ENCODE peak calls at places on chromosomes 11 and 22, in six cellular contexts. One of them, this sample, is unnamed.

GRCh38 chr11:122664188-122664587 is 8.7 kb downstream of the UBASH3B start:
- DNase-seq in PC-9: no peak
- DNase-seq in psoas muscle: no peak
- DNase-seq in mucosa of descending colon: no peak
- DNase-seq in kidney epithelial cell: no peak
- DNase-seq in GM13976: no peak
- DNase-seq in this sample: no peak

GRCh38 chr11:58227956-58228615 is 632 bp downstream of the OR10Q1 start:
- DNase-seq in mucosa of descending colon: no peak
- DNase-seq in kidney epithelial cell: no peak
- DNase-seq in GM13976: no peak
- DNase-seq in psoas muscle: no peak
- DNase-seq in PC-9: no peak
- DNase-seq in this sample: no peak

GRCh38 chr11:45109400-45109799 is 37.0 kb upstream of the PRDM11 start:
- DNase-seq in GM13976: peak; percentile 4
- DNase-seq in kidney epithelial cell: no peak
- DNase-seq in PC-9: no peak
- DNase-seq in psoas muscle: no peak
- DNase-seq in mucosa of descending colon: no peak
- DNase-seq in this sample: no peak

GRCh38 chr11:9269492-9270030 is 4.4 kb upstream of the DENND5A start:
- DNase-seq in psoas muscle: no peak
- DNase-seq in PC-9: no peak
- DNase-seq in GM13976: no peak
- DNase-seq in mucosa of descending colon: no peak
- DNase-seq in kidney epithelial cell: no peak
- DNase-seq in this sample: no peak

GRCh38 chr11:57711414-57712255 is at the start of gene MED19:
- DNase-seq in PC-9: peak; percentile 99
- DNase-seq in psoas muscle: peak; percentile 88
- DNase-seq in mucosa of descending colon: peak; percentile 91
- DNase-seq in GM13976: peak; percentile 83
- DNase-seq in kidney epithelial cell: peak; percentile 85
- DNase-seq in this sample: peak; percentile 78

GRCh38 chr11:31492320-31492913 is 17.0 kb downstream of the IMMP1L start:
- DNase-seq in kidney epithelial cell: no peak
- DNase-seq in PC-9: no peak
- DNase-seq in GM13976: no peak
- DNase-seq in psoas muscle: no peak
- DNase-seq in mucosa of descending colon: no peak
- DNase-seq in this sample: no peak

GRCh38 chr11:61512435-61512834 is 3.9 kb downstream of the LRRC10B start:
- DNase-seq in GM13976: no peak
- DNase-seq in psoas muscle: no peak
- DNase-seq in kidney epithelial cell: no peak
- DNase-seq in PC-9: no peak
- DNase-seq in mucosa of descending colon: no peak
- DNase-seq in this sample: no peak

GRCh38 chr11:48044577-48044976 is 64.2 kb downstream of the PTPRJ start:
- DNase-seq in GM13976: no peak
- DNase-seq in psoas muscle: no peak
- DNase-seq in PC-9: no peak
- DNase-seq in kidney epithelial cell: no peak
- DNase-seq in mucosa of descending colon: no peak
- DNase-seq in this sample: no peak

GRCh38 chr11:112751312-112751711 is 209.9 kb upstream of the NCAM1 start:
- DNase-seq in mucosa of descending colon: no peak
- DNase-seq in GM13976: no peak
- DNase-seq in psoas muscle: no peak
- DNase-seq in kidney epithelial cell: no peak
- DNase-seq in PC-9: no peak
- DNase-seq in this sample: no peak

GRCh38 chr11:11535611-11536010 is 86.2 kb downstream of the GALNT18 start:
- DNase-seq in mucosa of descending colon: no peak
- DNase-seq in GM13976: no peak
- DNase-seq in PC-9: no peak
- DNase-seq in psoas muscle: no peak
- DNase-seq in kidney epithelial cell: no peak
- DNase-seq in this sample: no peak

GRCh38 chr11:33936745-33937612 is 45.1 kb upstream of the LMO2 start:
- DNase-seq in psoas muscle: peak; percentile 82
- DNase-seq in PC-9: no peak
- DNase-seq in kidney epithelial cell: no peak
- DNase-seq in GM13976: no peak
- DNase-seq in mucosa of descending colon: no peak
- DNase-seq in this sample: no peak

GRCh38 chr11:95795627-95796308 is 5.5 kb downstream of the CEP57 start:
- DNase-seq in psoas muscle: no peak
- DNase-seq in PC-9: no peak
- DNase-seq in GM13976: no peak
- DNase-seq in kidney epithelial cell: no peak
- DNase-seq in mucosa of descending colon: no peak
- DNase-seq in this sample: no peak

GRCh38 chr11:123251656-123252344 is 56.8 kb upstream of the CLMP start:
- DNase-seq in GM13976: no peak
- DNase-seq in psoas muscle: peak; percentile 79
- DNase-seq in kidney epithelial cell: no peak
- DNase-seq in mucosa of descending colon: peak; percentile 57
- DNase-seq in PC-9: no peak
- DNase-seq in this sample: no peak

GRCh38 chr22:50732681-50733080 is 5.3 kb upstream of the ACR start:
- DNase-seq in kidney epithelial cell: no peak
- DNase-seq in PC-9: no peak
- DNase-seq in mucosa of descending colon: no peak
- DNase-seq in GM13976: no peak
- DNase-seq in psoas muscle: peak; percentile 34
- DNase-seq in this sample: no peak

GRCh38 chr22:22748297-22748743 is 103.9 kb downstream of the GGTLC2 start:
- DNase-seq in GM13976: no peak
- DNase-seq in PC-9: no peak
- DNase-seq in psoas muscle: no peak
- DNase-seq in mucosa of descending colon: no peak
- DNase-seq in kidney epithelial cell: no peak
- DNase-seq in this sample: no peak

GRCh38 chr11:96264364-96264763 is 78.6 kb downstream of the MAML2 start:
- DNase-seq in GM13976: no peak
- DNase-seq in kidney epithelial cell: no peak
- DNase-seq in mucosa of descending colon: no peak
- DNase-seq in psoas muscle: no peak
- DNase-seq in PC-9: no peak
- DNase-seq in this sample: no peak

GRCh38 chr11:133787379-133788103 is 57.8 kb downstream of the SPATA19 start:
- DNase-seq in mucosa of descending colon: no peak
- DNase-seq in PC-9: no peak
- DNase-seq in GM13976: no peak
- DNase-seq in kidney epithelial cell: no peak
- DNase-seq in psoas muscle: peak; percentile 74
- DNase-seq in this sample: no peak

GRCh38 chr11:84501750-84502149 is 1125.4 kb downstream of the DLG2 start:
- DNase-seq in GM13976: no peak
- DNase-seq in PC-9: no peak
- DNase-seq in mucosa of descending colon: no peak
- DNase-seq in kidney epithelial cell: no peak
- DNase-seq in psoas muscle: no peak
- DNase-seq in this sample: no peak

GRCh38 chr22:43471606-43472135 is 59.9 kb downstream of the MPPED1 start:
- DNase-seq in psoas muscle: no peak
- DNase-seq in PC-9: no peak
- DNase-seq in GM13976: no peak
- DNase-seq in kidney epithelial cell: no peak
- DNase-seq in mucosa of descending colon: no peak
- DNase-seq in this sample: no peak

GRCh38 chr22:25137577-25138525 is 61.8 kb upstream of the CRYBB3 start:
- DNase-seq in mucosa of descending colon: no peak
- DNase-seq in GM13976: no peak
- DNase-seq in PC-9: no peak
- DNase-seq in kidney epithelial cell: no peak
- DNase-seq in psoas muscle: no peak
- DNase-seq in this sample: peak; percentile 32

GRCh38 chr11:34284836-34285235 is 73.0 kb downstream of the ABTB2 start:
- DNase-seq in kidney epithelial cell: no peak
- DNase-seq in mucosa of descending colon: no peak
- DNase-seq in PC-9: no peak
- DNase-seq in psoas muscle: no peak
- DNase-seq in GM13976: no peak
- DNase-seq in this sample: no peak

GRCh38 chr11:135027461-135027860 is 615.4 kb upstream of the B3GAT1 start:
- DNase-seq in kidney epithelial cell: peak; percentile 7
- DNase-seq in GM13976: peak; percentile 51
- DNase-seq in PC-9: no peak
- DNase-seq in psoas muscle: no peak
- DNase-seq in mucosa of descending colon: no peak
- DNase-seq in this sample: no peak

GRCh38 chr22:35604671-35605457 is 12.3 kb downstream of the MB start:
- DNase-seq in psoas muscle: no peak
- DNase-seq in GM13976: no peak
- DNase-seq in PC-9: peak; percentile 99
- DNase-seq in kidney epithelial cell: no peak
- DNase-seq in mucosa of descending colon: no peak
- DNase-seq in this sample: no peak

GRCh38 chr11:57322881-57323467 is 1.8 kb downstream of the TNKS1BP1 start:
- DNase-seq in psoas muscle: peak; percentile 36
- DNase-seq in PC-9: no peak
- DNase-seq in GM13976: no peak
- DNase-seq in mucosa of descending colon: no peak
- DNase-seq in kidney epithelial cell: no peak
- DNase-seq in this sample: no peak

GRCh38 chr22:22021160-22021750 is 38.7 kb upstream of the TOP3B start:
- DNase-seq in kidney epithelial cell: no peak
- DNase-seq in mucosa of descending colon: no peak
- DNase-seq in PC-9: no peak
- DNase-seq in psoas muscle: no peak
- DNase-seq in GM13976: no peak
- DNase-seq in this sample: no peak

GRCh38 chr11:121655481-121656332 is 202.9 kb upstream of the SORL1-AS1 start:
- DNase-seq in kidney epithelial cell: peak; percentile 50
- DNase-seq in GM13976: peak; percentile 91
- DNase-seq in mucosa of descending colon: peak; percentile 80
- DNase-seq in psoas muscle: peak; percentile 93
- DNase-seq in PC-9: peak; percentile 58
- DNase-seq in this sample: peak; percentile 85

GRCh38 chr11:118311518-118311917 is 7.0 kb downstream of the CD3E start:
- DNase-seq in GM13976: no peak
- DNase-seq in kidney epithelial cell: no peak
- DNase-seq in PC-9: no peak
- DNase-seq in mucosa of descending colon: no peak
- DNase-seq in psoas muscle: no peak
- DNase-seq in this sample: no peak

GRCh38 chr22:35605787-35606492 is 11.2 kb downstream of the MB start:
- DNase-seq in PC-9: no peak
- DNase-seq in psoas muscle: no peak
- DNase-seq in mucosa of descending colon: no peak
- DNase-seq in GM13976: no peak
- DNase-seq in kidney epithelial cell: no peak
- DNase-seq in this sample: no peak

GRCh38 chr11:7573558-7574296 is 59.9 kb downstream of the PPFIBP2 start:
- DNase-seq in GM13976: no peak
- DNase-seq in PC-9: peak; percentile 56
- DNase-seq in psoas muscle: no peak
- DNase-seq in mucosa of descending colon: peak; percentile 82
- DNase-seq in kidney epithelial cell: no peak
- DNase-seq in this sample: no peak

GRCh38 chr11:66976048-66976467 is 954 bp downstream of the C11orf86 start:
- DNase-seq in kidney epithelial cell: no peak
- DNase-seq in PC-9: no peak
- DNase-seq in psoas muscle: no peak
- DNase-seq in GM13976: peak; percentile 63
- DNase-seq in mucosa of descending colon: no peak
- DNase-seq in this sample: peak; percentile 56
- TF ChIP-seq CTCF in kidney epithelial cell: peak; percentile 83
- TF ChIP-seq CTCF in PC-9: peak; percentile 91
- TF ChIP-seq CTCF in psoas muscle: peak; percentile 41
- TF ChIP-seq CTCF in GM13976: no peak
- TF ChIP-seq CTCF in mucosa of descending colon: no peak
- TF ChIP-seq CTCF in this sample: peak; percentile 57

DNA sequence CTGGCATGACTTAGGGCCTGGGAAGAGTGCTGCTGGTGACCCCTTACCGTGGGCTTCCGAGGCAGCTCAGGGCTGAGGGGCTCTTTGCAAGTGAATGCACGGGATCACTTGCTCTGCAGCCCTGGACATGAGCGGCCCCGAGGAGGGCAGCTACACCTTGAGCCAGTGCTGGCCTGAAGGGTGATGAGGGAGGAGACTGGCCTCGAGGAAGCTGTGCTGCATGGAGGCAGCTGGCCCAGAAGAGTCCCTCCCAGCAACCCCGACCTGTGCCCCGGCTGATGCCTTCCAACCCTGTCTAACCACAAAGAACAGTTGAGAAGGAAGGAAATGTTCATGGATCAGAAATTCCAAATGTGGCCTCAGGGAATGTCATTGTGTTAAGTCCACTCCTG is 45.2 kb downstream of the TBX1 start:
- DNase-seq in kidney epithelial cell: peak; percentile 12
- DNase-seq in PC-9: peak; percentile 83
- DNase-seq in GM13976: no peak
- DNase-seq in mucosa of descending colon: no peak
- DNase-seq in psoas muscle: peak; percentile 36
- DNase-seq in this sample: no peak
- TF ChIP-seq CTCF in kidney epithelial cell: no peak
- TF ChIP-seq CTCF in PC-9: no peak
- TF ChIP-seq CTCF in GM13976: no peak
- TF ChIP-seq CTCF in mucosa of descending colon: no peak
- TF ChIP-seq CTCF in psoas muscle: no peak
- TF ChIP-seq CTCF in this sample: no peak

GRCh38 chr11:76836613-76837291 is 24.0 kb upstream of the ACER3 start:
- DNase-seq in psoas muscle: no peak
- DNase-seq in kidney epithelial cell: no peak
- DNase-seq in GM13976: no peak
- DNase-seq in PC-9: no peak
- DNase-seq in mucosa of descending colon: no peak
- DNase-seq in this sample: no peak
- TF ChIP-seq CTCF in psoas muscle: no peak
- TF ChIP-seq CTCF in kidney epithelial cell: no peak
- TF ChIP-seq CTCF in GM13976: no peak
- TF ChIP-seq CTCF in PC-9: no peak
- TF ChIP-seq CTCF in mucosa of descending colon: no peak
- TF ChIP-seq CTCF in this sample: no peak

GRCh38 chr11:59810911-59811259 is 307 bp upstream of the MRPL16 start:
- DNase-seq in PC-9: no peak
- DNase-seq in GM13976: no peak
- DNase-seq in mucosa of descending colon: no peak
- DNase-seq in kidney epithelial cell: no peak
- DNase-seq in psoas muscle: no peak
- DNase-seq in this sample: no peak

GRCh38 chr11:59812220-59812619 is 1.6 kb upstream of the MRPL16 start:
- DNase-seq in mucosa of descending colon: no peak
- DNase-seq in psoas muscle: no peak
- DNase-seq in kidney epithelial cell: no peak
- DNase-seq in GM13976: no peak
- DNase-seq in PC-9: no peak
- DNase-seq in this sample: no peak

GRCh38 chr11:59807047-59807446 is 3.5 kb downstream of the MRPL16 start:
- DNase-seq in mucosa of descending colon: no peak
- DNase-seq in PC-9: no peak
- DNase-seq in psoas muscle: no peak
- DNase-seq in kidney epithelial cell: no peak
- DNase-seq in GM13976: no peak
- DNase-seq in this sample: no peak

GRCh38 chr11:59813364-59813763 is 2.8 kb upstream of the MRPL16 start:
- DNase-seq in GM13976: no peak
- DNase-seq in kidney epithelial cell: no peak
- DNase-seq in mucosa of descending colon: no peak
- DNase-seq in PC-9: no peak
- DNase-seq in psoas muscle: no peak
- DNase-seq in this sample: no peak

GRCh38 chr11:59810189-59810910 is at the start of gene MRPL16:
- DNase-seq in mucosa of descending colon: peak; percentile 94
- DNase-seq in kidney epithelial cell: peak; percentile 42
- DNase-seq in GM13976: peak; percentile 89
- DNase-seq in psoas muscle: peak; percentile 92
- DNase-seq in PC-9: peak; percentile 89
- DNase-seq in this sample: peak; percentile 85
- TF ChIP-seq CTCF in mucosa of descending colon: no peak
- TF ChIP-seq CTCF in kidney epithelial cell: peak; percentile 43
- TF ChIP-seq CTCF in GM13976: no peak
- TF ChIP-seq CTCF in psoas muscle: peak; percentile 28
- TF ChIP-seq CTCF in PC-9: peak; percentile 57
- TF ChIP-seq CTCF in this sample: peak; percentile 20

This sample was measured in GM13977.